ENCODE peak calls at places on chromosomes 11 and 22, in six cellular contexts. P is lung, T is right atrium auricular region, A is neural progenitor cell, E is lower lobe of right lung, M is transverse colon. Q is an unnamed sample.

GRCh38 chr11:92707173-92707619 is 262.3 kb upstream of the MTNR1B start:
- DNase-seq in P (no peak), T (no peak), A (peak; percentile 14), E (no peak), M (no peak), Q (peak; percentile 64)

GRCh38 chr11:9219115-9219514 is 46.0 kb downstream of the DENND5A start:
- DNase-seq in P (no peak), T (no peak), A (no peak), E (no peak), M (no peak), Q (no peak)

GRCh38 chr22:19597399-19597735 is 73.2 kb upstream of the CLDN5 start:
- DNase-seq in P (no peak), T (no peak), A (no peak), E (no peak), M (no peak), Q (no peak)

GRCh38 chr11:132576706-132577105 is 955.6 kb downstream of the OPCML start:
- DNase-seq in P (no peak), T (no peak), A (peak; percentile 24), E (no peak), M (no peak), Q (no peak)

GRCh38 chr11:105489431-105489830 is 120.4 kb upstream of the GRIA4 start:
- DNase-seq in P (no peak), T (no peak), A (peak; percentile 76), E (no peak), M (no peak), Q (no peak)

GRCh38 chr22:41725510-41726110 is 26.3 kb downstream of the MEI1 start:
- DNase-seq in P (no peak), T (no peak), A (no peak), E (no peak), M (no peak), Q (no peak)

GRCh38 chr11:110345756-110346155 is 49.3 kb upstream of the RDX start:
- DNase-seq in P (no peak), T (no peak), A (no peak), E (no peak), M (no peak), Q (no peak)

GRCh38 chr11:132883241-132883640 is 649.1 kb downstream of the OPCML start:
- DNase-seq in P (no peak), T (no peak), A (no peak), E (no peak), M (no peak), Q (no peak)

GRCh38 chr22:17213976-17214375 is 5.3 kb downstream of the ADA2 start:
- DNase-seq in P (peak; percentile 67), T (peak; percentile 73), A (peak; percentile 34), E (peak; percentile 59), M (peak; percentile 69), Q (peak; percentile 83)

GRCh38 chr22:37162221-37163095 is 12.7 kb upstream of the IL2RB start:
- DNase-seq in P (no peak), T (no peak), A (no peak), E (no peak), M (peak; percentile 49), Q (peak; percentile 34)

GRCh38 chr22:32281092-32281491 is 25.9 kb upstream of the SLC5A4 start:
- DNase-seq in P (no peak), T (no peak), A (no peak), E (no peak), M (no peak), Q (no peak)

GRCh38 chr11:101129203-101129943 is at the start of gene PGR:
- DNase-seq in P (peak; percentile 49), T (peak; percentile 62), A (peak; percentile 70), E (peak; percentile 49), M (peak; percentile 39), Q (peak; percentile 49)

GRCh38 chr22:50206599-50206998 is 5.8 kb downstream of the SELENOO start:
- DNase-seq in P (peak; percentile 74), T (peak; percentile 87), A (peak; percentile 70), E (peak; percentile 80), M (peak; percentile 29), Q (peak; percentile 93)

GRCh38 chr22:24506802-24507438 is 11.8 kb downstream of the UPB1 start:
- DNase-seq in P (peak; percentile 49), T (no peak), A (no peak), E (no peak), M (no peak), Q (no peak)

GRCh38 chr11:927871-928270 is 2.2 kb downstream of the AP2A2 start:
- DNase-seq in P (no peak), T (no peak), A (no peak), E (no peak), M (peak; percentile 54), Q (no peak)

GRCh38 chr11:128135451-128135850 is 451.9 kb downstream of the ETS1 start:
- DNase-seq in P (no peak), T (no peak), A (peak; percentile 71), E (no peak), M (no peak), Q (no peak)

GRCh38 chr22:23856721-23857605 is 712 bp upstream of the SLC2A11 start:
- DNase-seq in P (no peak), T (no peak), A (peak; percentile 75), E (no peak), M (peak; percentile 60), Q (peak; percentile 73)

GRCh38 chr22:46085831-46086576 is 64.3 kb upstream of the PPARA start:
- DNase-seq in P (peak; percentile 90), T (peak; percentile 87), A (no peak), E (peak; percentile 91), M (peak; percentile 93), Q (peak; percentile 92)

GRCh38 chr11:32434387-32435151 is 770 bp downstream of the WT1 start:
- DNase-seq in P (no peak), T (no peak), A (peak; percentile 69), E (no peak), M (no peak), Q (no peak)

GRCh38 chr11:57373146-57373545 is 7.8 kb downstream of the PRG3 start:
- DNase-seq in P (no peak), T (no peak), A (no peak), E (no peak), M (no peak), Q (no peak)

GRCh38 chr11:44763111-44763820 is 36.5 kb downstream of the TSPAN18 start:
- DNase-seq in P (no peak), T (peak; percentile 56), A (no peak), E (no peak), M (no peak), Q (no peak)

GRCh38 chr11:89347071-89347470 is 144.1 kb downstream of the NOX4 start:
- DNase-seq in P (no peak), T (no peak), A (no peak), E (no peak), M (no peak), Q (no peak)

GRCh38 chr11:78688460-78688859 is 113.8 kb upstream of the NARS2 start:
- DNase-seq in P (no peak), T (no peak), A (no peak), E (no peak), M (no peak), Q (no peak)

GRCh38 chr11:10770626-10771254 is 19.7 kb downstream of the CTR9 start:
- DNase-seq in P (no peak), T (no peak), A (peak; percentile 64), E (no peak), M (peak; percentile 29), Q (peak; percentile 41)

GRCh38 chr11:61480936-61481335 is 27.6 kb upstream of the LRRC10B start:
- DNase-seq in P (no peak), T (no peak), A (peak; percentile 97), E (no peak), M (peak; percentile 47), Q (no peak)

GRCh38 chr11:100525635-100526034 is 161.5 kb upstream of the ARHGAP42 start:
- DNase-seq in P (no peak), T (no peak), A (peak; percentile 35), E (no peak), M (no peak), Q (no peak)

GRCh38 chr11:108754901-108755625 is 90.2 kb downstream of the DDX10 start:
- DNase-seq in P (no peak), T (no peak), A (no peak), E (no peak), M (no peak), Q (no peak)

GRCh38 chr11:61378713-61379313 is 13.6 kb upstream of the TMEM216 start:
- DNase-seq in P (no peak), T (peak; percentile 71), A (no peak), E (no peak), M (no peak), Q (no peak)

GRCh38 chr11:115931684-115932083 is 427.5 kb upstream of the CADM1 start:
- DNase-seq in P (no peak), T (no peak), A (no peak), E (no peak), M (no peak), Q (no peak)
- H3K4me1 ChIP-seq in P (peaks cover 7% of the 10 kb centered on the region), T (peaks cover 22% of the 10 kb centered on the region), A (peaks cover 20% of the 10 kb centered on the region), E (peaks cover 18% of the 10 kb centered on the region), M (peaks cover 3% of the 10 kb centered on the region), Q (no peaks in the 10 kb centered on the region)

GRCh38 chr11:87043894-87044293 is 6.2 kb downstream of the TMEM135 start:
- DNase-seq in P (no peak), T (no peak), A (no peak), E (no peak), M (no peak), Q (no peak)

GRCh38 chr11:87046824-87047223 is 9.1 kb downstream of the TMEM135 start:
- DNase-seq in P (no peak), T (no peak), A (no peak), E (no peak), M (no peak), Q (no peak)
- H3K9me3 ChIP-seq in P (no peaks in the 10 kb centered on the region), T (no peaks in the 10 kb centered on the region), A (no peaks in the 10 kb centered on the region), E (no peaks in the 10 kb centered on the region), M (no peaks in the 10 kb centered on the region), Q (no peaks in the 10 kb centered on the region)

DNA sequence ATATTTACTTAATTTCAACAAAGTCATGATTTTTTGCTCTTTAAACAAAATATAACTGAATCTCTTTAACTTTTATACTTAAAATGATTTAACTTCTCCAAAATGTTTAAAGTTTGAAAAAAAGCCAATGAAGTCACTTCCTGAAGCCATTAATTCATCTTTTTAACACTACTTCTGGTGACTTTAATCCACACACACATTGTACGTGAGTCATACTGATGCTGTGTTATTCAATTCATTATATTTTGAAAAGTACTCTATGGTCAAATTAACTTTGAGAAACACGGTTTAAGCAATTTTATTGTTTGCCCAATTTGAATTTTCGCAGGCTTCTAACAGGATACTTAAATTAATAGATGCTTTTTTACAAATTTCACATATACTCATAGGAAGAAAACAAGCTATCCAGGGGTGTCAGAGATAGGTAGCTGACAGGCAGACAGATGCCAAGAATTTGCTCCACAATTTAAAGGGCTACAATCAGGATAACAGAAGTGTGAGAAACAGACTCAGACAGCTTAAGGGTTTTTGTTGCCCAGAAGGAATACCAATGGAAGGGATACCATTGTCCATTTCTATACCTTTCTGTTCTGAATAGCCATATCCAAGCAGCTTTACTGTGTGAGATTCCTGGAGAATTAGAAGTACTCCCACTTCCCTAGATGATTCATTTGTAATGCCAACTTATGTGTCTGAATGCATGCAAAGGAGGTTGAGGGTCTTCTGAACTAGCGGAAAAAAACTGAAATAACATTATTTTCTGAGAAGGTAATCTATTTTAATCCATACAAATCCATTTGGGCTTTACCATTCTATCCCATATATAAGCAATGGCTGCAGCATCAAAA is 118.4 kb downstream of the RBFOX2 start:
- DNase-seq in P (no peak), T (no peak), A (peak; percentile 50), E (no peak), M (no peak), Q (no peak)
- H3K4me1 ChIP-seq in P (no peaks in the 10 kb centered on the region), T (peaks cover 44% of the 10 kb centered on the region), A (peaks cover 33% of the 10 kb centered on the region), E (peaks cover 37% of the 10 kb centered on the region), M (peaks cover 14% of the 10 kb centered on the region), Q (peaks cover 62% of the 10 kb centered on the region)

DNA sequence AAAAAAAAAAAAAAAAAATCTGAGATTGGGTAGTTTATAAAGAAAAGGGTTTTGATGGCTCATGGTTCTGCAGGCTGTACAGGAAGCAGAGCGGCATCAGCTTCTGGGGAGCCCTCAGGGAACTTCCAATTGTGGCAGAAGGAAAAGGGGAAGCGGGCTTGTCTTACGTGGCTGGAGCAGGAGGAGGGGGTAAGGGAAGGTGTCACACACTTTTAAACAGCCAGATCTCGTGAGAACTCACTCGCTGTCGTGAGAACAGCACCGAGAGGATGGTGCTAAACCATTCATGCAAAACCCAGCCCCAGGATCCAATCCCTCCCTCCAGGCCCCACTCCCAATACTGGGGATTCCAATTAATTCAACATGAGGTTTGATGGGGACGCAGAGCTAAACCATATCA is 806.2 kb downstream of the TBC1D22A start:
- DNase-seq in P (no peak), T (no peak), A (no peak), E (no peak), M (no peak), Q (no peak)
- H3K9me3 ChIP-seq in P (peaks cover 2% of the 10 kb centered on the region), T (no peaks in the 10 kb centered on the region), A (no peaks in the 10 kb centered on the region), E (no peaks in the 10 kb centered on the region), M (no peaks in the 10 kb centered on the region), Q (no peaks in the 10 kb centered on the region)

Q was measured in psoas muscle.